ENCODE peak calls at places on chromosome 3, in six cellular contexts. W is NT2/D1, S is endodermal cell, B is HepG2, C is H9, N is keratinocyte. Z is an unnamed sample.

GRCh38 chr3:40771112-40771511 is 246.4 kb downstream of the ZNF621 start:
- DNase-seq in W (no peak), S (no peak), B (no peak), C (no peak), N (no peak), Z (no peak)

GRCh38 chr3:141796436-141797166 is 33.4 kb downstream of the GRK7 start:
- DNase-seq in W (no peak), S (peak), B (no peak), C (no peak), N (no peak), Z (peak)

GRCh38 chr3:38018296-38019266 is 10.9 kb downstream of the PLCD1 start:
- DNase-seq in W (no peak), S (no peak), B (no peak), C (no peak), N (no peak), Z (no peak)

GRCh38 chr3:4999626-5000184 is 20.5 kb downstream of the BHLHE40 start:
- DNase-seq in W (no peak), S (peak), B (no peak), C (no peak), N (no peak), Z (peak)

GRCh38 chr3:162328649-162329048 is 832.0 kb downstream of the OTOL1 start:
- DNase-seq in W (no peak), S (no peak), B (no peak), C (no peak), N (no peak), Z (no peak)

GRCh38 chr3:152120606-152121291 is 148.0 kb upstream of the MBNL1 start:
- DNase-seq in W (no peak), S (no peak), B (no peak), C (no peak), N (no peak), Z (no peak)

GRCh38 chr3:16134173-16134928 is 40.1 kb upstream of the GALNT15 start:
- DNase-seq in W (no peak), S (no peak), B (no peak), C (no peak), N (no peak), Z (no peak)

GRCh38 chr3:31980530-31981205 is 394 bp downstream of the OSBPL10 start:
- DNase-seq in W (no peak), S (peak), B (peak), C (peak), N (no peak), Z (peak)

GRCh38 chr3:16704938-16705337 is 99.7 kb upstream of the DAZL start:
- DNase-seq in W (no peak), S (no peak), B (no peak), C (no peak), N (no peak), Z (no peak)

GRCh38 chr3:159185443-159186050 is 383.7 kb downstream of the MFSD1 start:
- DNase-seq in W (no peak), S (no peak), B (no peak), C (no peak), N (no peak), Z (no peak)

GRCh38 chr3:76369170-76369569 is 583.8 kb upstream of the ZNF717 start:
- DNase-seq in W (no peak), S (no peak), B (no peak), C (no peak), N (no peak), Z (peak)

GRCh38 chr3:27195059-27195458 is 174.1 kb downstream of the NEK10 start:
- DNase-seq in W (no peak), S (no peak), B (no peak), C (no peak), N (no peak), Z (no peak)

GRCh38 chr3:113531826-113532697 is at the start of gene SIDT1:
- DNase-seq in W (no peak), S (peak), B (no peak), C (peak), N (no peak), Z (peak)

GRCh38 chr3:29195055-29195454 is 85.8 kb upstream of the RBMS3 start:
- DNase-seq in W (no peak), S (no peak), B (no peak), C (no peak), N (peak), Z (no peak)

GRCh38 chr3:149839874-149840273 is 26.9 kb downstream of the RNF13 start:
- DNase-seq in W (no peak), S (no peak), B (no peak), C (no peak), N (no peak), Z (no peak)

GRCh38 chr3:174495231-174495755 is 363.8 kb upstream of the NAALADL2 start:
- DNase-seq in W (no peak), S (no peak), B (no peak), C (no peak), N (no peak), Z (no peak)

GRCh38 chr3:17074559-17074958 is 189.8 kb downstream of the PLCL2 start:
- DNase-seq in W (no peak), S (no peak), B (no peak), C (no peak), N (no peak), Z (no peak)

GRCh38 chr3:163605915-163606314 is 1472.4 kb downstream of the SI start:
- DNase-seq in W (no peak), S (no peak), B (no peak), C (no peak), N (no peak), Z (no peak)

GRCh38 chr3:69809076-69809835 is 70.0 kb downstream of the MITF start:
- DNase-seq in W (no peak), S (no peak), B (no peak), C (no peak), N (no peak), Z (no peak)

GRCh38 chr3:194045289-194045688 is 90.7 kb upstream of the HES1 start:
- DNase-seq in W (no peak), S (no peak), B (no peak), C (no peak), N (no peak), Z (no peak)

GRCh38 chr3:40505599-40506462 is at the start of gene ZNF620:
- DNase-seq in W (peak), S (peak), B (peak), C (peak), N (no peak), Z (peak)

DNA sequence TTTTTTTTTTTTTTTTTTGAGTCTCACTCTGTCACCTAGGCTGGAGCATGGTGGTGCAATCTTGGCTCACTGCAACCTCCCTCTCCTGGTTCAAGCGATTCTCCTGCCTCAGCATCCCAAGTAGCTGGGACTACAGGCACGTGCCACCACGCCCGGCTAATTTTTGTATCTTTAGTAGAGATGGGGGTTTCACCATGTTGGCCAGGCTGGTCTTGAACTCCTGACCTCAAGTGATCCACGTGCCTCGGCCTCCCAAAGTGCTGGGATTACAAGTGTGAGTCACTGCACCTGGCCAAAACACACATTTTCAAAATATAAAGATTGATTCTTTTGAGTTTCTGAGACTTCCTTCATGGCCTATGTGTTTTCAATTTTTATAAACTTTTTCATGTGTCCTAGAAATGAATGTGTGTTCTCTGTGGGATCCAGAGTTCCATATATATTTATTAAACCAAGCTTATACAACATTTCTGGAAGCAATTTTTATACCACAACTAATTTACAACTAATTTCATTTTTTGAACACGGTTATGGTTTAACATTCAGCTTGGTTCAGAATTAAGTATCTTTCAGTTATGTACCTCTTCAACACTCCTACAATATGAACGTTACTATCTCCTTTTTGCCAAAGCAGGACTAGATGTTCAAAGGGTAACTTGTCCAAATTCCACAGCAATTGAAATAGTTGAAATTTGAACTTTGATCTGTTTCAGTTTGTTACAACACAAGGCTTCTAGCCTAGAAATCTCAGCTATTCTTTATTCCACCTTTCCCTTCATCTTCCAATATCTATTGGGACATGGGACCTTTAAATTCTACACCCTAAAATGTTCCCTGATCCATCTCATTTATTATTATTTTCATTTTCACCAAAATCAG is 1.5 kb downstream of the ACAD11 start:
- DNase-seq in W (no peak), S (no peak), B (peak), C (no peak), N (no peak), Z (no peak)
- H3K9ac ChIP-seq in W (no peak), S (no peak), B (no peak), C (no peak), N (no peak), Z (no peak)

GRCh38 chr3:156491192-156491591 is 63.7 kb downstream of the SSR3 start:
- DNase-seq in W (no peak), S (no peak), B (no peak), C (no peak), N (no peak), Z (no peak)

GRCh38 chr3:156493887-156494286 is 61.0 kb downstream of the SSR3 start:
- DNase-seq in W (no peak), S (no peak), B (no peak), C (no peak), N (no peak), Z (no peak)

GRCh38 chr3:156488771-156489170 is 66.1 kb downstream of the SSR3 start:
- DNase-seq in W (no peak), S (no peak), B (no peak), C (no peak), N (no peak), Z (no peak)

GRCh38 chr3:156492801-156493261 is 62.1 kb downstream of the SSR3 start:
- DNase-seq in W (no peak), S (no peak), B (no peak), C (no peak), N (no peak), Z (no peak)

DNA sequence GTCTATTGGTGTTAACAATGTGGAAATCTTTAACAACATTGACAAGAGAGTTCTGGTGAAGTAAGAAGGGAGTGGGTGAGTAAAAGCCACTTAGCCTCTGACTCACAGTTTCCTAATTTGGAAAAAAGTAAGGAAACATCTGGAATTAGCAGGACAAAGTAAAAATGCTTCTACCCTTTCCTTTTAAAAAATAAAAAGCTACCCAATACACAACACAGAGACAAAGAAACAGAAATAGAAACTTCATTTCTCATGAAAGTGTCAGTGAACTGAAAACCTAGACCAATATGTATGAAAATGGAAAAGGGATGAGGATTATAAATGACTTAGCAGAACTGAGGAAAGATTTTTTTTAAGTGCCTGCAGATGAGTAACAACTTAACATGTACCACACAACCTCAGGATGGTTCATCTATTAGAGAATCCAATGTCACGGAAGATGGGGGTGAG is 65.4 kb downstream of the SSR3 start:
- DNase-seq in W (no peak), S (no peak), B (no peak), C (no peak), N (no peak), Z (no peak)
- H3K9ac ChIP-seq in W (no peak), S (no peak), B (no peak), C (no peak), N (no peak), Z (no peak)

DNA sequence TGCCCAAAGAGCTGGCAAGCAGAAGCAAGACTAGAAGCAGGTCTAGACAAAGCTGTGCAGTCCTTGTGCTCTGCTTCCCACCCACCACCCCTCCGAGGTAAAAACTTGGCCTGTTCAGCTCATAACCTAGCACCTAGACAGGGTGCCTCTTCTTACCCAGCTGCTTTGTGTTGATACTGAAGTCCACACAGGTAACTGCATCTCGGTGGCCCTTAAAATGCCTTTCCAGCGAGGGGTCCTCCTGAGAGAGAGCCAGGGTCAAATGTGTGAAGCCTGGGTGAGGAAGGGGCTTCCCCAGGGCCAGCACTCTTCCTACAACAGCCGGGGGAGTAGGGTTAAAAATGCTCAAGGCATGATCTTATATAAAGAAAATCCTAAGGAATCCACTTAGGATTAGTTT is 3.4 kb downstream of the POC1A start:
- DNase-seq in W (no peak), S (no peak), B (no peak), C (no peak), N (no peak), Z (no peak)
- H3K9ac ChIP-seq in W (no peak), S (no peak), B (no peak), C (no peak), N (no peak), Z (no peak)

GRCh38 chr3:190424108-190424477 is 25.6 kb downstream of the TMEM207 start:
- DNase-seq in W (no peak), S (no peak), B (no peak), C (no peak), N (no peak), Z (no peak)
- H3K9ac ChIP-seq in W (no peak), S (no peak), B (no peak), C (no peak), N (no peak), Z (no peak)

Z was measured in mesendoderm.